ENCODE peak calls at places on chromosome 5, in five cellular contexts. O, S, Y, V and N are unnamed samples.

GRCh38 chr5:141969783-141970741 is 1.2 kb downstream of the RNF14 start:
- DNase-seq in O (no peak), S (no peak), Y (no peak), V (no peak), N (peak; percentile 40)

GRCh38 chr5:151812757-151813309 is 41.1 kb downstream of the G3BP1 start:
- DNase-seq in O (no peak), S (peak; percentile 37), Y (peak; percentile 59), V (no peak), N (no peak)

GRCh38 chr5:97229196-97229595 is 46.1 kb upstream of the RIOK2 start:
- DNase-seq in O (peak; percentile 6), S (peak; percentile 0), Y (no peak), V (no peak), N (no peak)

GRCh38 chr5:36915653-36916052 is 39.1 kb downstream of the NIPBL start:
- DNase-seq in O (no peak), S (peak; percentile 20), Y (peak; percentile 30), V (no peak), N (no peak)

GRCh38 chr5:142110046-142110531 is 1.5 kb downstream of the NDFIP1 start:
- DNase-seq in O (no peak), S (peak; percentile 40), Y (peak; percentile 22), V (peak; percentile 57), N (no peak)

GRCh38 chr5:60779431-60779830 is 64.6 kb downstream of the ELOVL7 start:
- DNase-seq in O (no peak), S (no peak), Y (no peak), V (no peak), N (no peak)

GRCh38 chr5:143304836-143305475 is 98.5 kb downstream of the NR3C1 start:
- DNase-seq in O (no peak), S (no peak), Y (peak; percentile 79), V (no peak), N (no peak)

GRCh38 chr5:144487207-144487606 is 316.5 kb downstream of the KCTD16 start:
- DNase-seq in O (no peak), S (no peak), Y (no peak), V (no peak), N (no peak)

GRCh38 chr5:37391591-37391990 is 12.5 kb downstream of the WDR70 start:
- DNase-seq in O (no peak), S (no peak), Y (no peak), V (no peak), N (no peak)

GRCh38 chr5:129771058-129771838 is 23.4 kb downstream of the MINAR2 start:
- DNase-seq in O (peak; percentile 46), S (peak; percentile 69), Y (peak; percentile 30), V (peak; percentile 28), N (peak; percentile 23)

GRCh38 chr5:36079200-36079761 is 12.6 kb upstream of the UGT3A2 start:
- DNase-seq in O (no peak), S (peak; percentile 67), Y (peak; percentile 23), V (no peak), N (peak; percentile 50)

GRCh38 chr5:36741138-36741537 is 134.7 kb downstream of the SLC1A3 start:
- DNase-seq in O (peak; percentile 17), S (peak; percentile 84), Y (no peak), V (no peak), N (peak; percentile 68)

GRCh38 chr5:177307544-177308363 is 3.9 kb downstream of the MXD3 start:
- DNase-seq in O (no peak), S (no peak), Y (no peak), V (peak; percentile 26), N (no peak)

GRCh38 chr5:98767563-98767962 is 5.9 kb upstream of the RGMB start:
- DNase-seq in O (no peak), S (no peak), Y (no peak), V (no peak), N (no peak)
- H3K4me3 ChIP-seq in O (no peak overlapping the region), S (no peak overlapping the region), Y (no peak overlapping the region), V (no peak overlapping the region), N (no peak overlapping the region)

GRCh38 chr5:40797273-40798011 is 732 bp downstream of the PRKAA1 start:
- DNase-seq in O (peak; percentile 51), S (peak; percentile 86), Y (peak; percentile 57), V (peak; percentile 82), N (no peak)

GRCh38 chr5:40799248-40799647 is 1.1 kb upstream of the PRKAA1 start:
- DNase-seq in O (no peak), S (no peak), Y (no peak), V (no peak), N (no peak)

GRCh38 chr5:40798856-40799210 is 659 bp upstream of the PRKAA1 start:
- DNase-seq in O (no peak), S (no peak), Y (no peak), V (no peak), N (no peak)

GRCh38 chr5:40796487-40796889 is 1.7 kb downstream of the PRKAA1 start:
- DNase-seq in O (no peak), S (peak; percentile 87), Y (peak; percentile 30), V (no peak), N (peak; percentile 85)

GRCh38 chr5:40798012-40798855 is at the start of gene PRKAA1:
- DNase-seq in O (peak; percentile 87), S (peak; percentile 89), Y (peak; percentile 62), V (peak; percentile 93), N (no peak)
- TF ChIP-seq CTCF in O (peak; percentile 69), S (peak; percentile 26), Y (no peak), V (peak; percentile 57), N (peak; percentile 77)

DNA sequence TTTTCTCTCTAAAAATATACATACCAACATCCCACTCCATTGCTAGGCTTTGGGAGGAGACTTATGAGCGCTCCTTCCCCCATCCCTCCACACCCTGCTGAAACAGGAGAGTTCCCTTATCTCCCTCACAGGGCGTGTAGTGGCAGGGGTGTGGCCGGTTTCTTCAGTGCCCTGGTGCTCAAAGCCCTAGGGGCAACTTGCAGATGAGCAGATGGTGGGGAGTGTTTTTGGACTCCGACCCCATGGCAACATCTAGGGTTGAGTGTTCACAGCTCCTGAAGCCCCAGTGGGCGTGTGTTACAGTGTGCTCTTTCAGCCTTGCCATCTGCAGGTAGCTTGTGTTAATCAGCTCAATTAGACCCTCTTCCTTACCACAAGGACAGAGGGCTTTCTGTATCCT is 409.5 kb downstream of the MAT2B start:
- DNase-seq in O (no peak), S (no peak), Y (no peak), V (no peak), N (no peak)
- H3K4me3 ChIP-seq in O (no peak overlapping the region), S (no peak overlapping the region), Y (no peak overlapping the region), V (no peak overlapping the region), N (no peak overlapping the region)

GRCh38 chr5:115842089-115842881 is 550 bp downstream of the AP3S1 start:
- DNase-seq in O (peak; percentile 24), S (peak; percentile 63), Y (peak; percentile 45), V (peak; percentile 82), N (peak; percentile 7)
- TF ChIP-seq CTCF in O (no peak), S (no peak), Y (no peak), V (no peak), N (peak; percentile 24)

GRCh38 chr5:1493413-1493812 is 30.3 kb downstream of the LPCAT1 start:
- DNase-seq in O (no peak), S (no peak), Y (no peak), V (no peak), N (no peak)
- H3K4me3 ChIP-seq in O (no peak overlapping the region), S (no peak overlapping the region), Y (no peak overlapping the region), V (no peak overlapping the region), N (no peak overlapping the region)

GRCh38 chr5:29001666-29002065 is 1963.3 kb upstream of the CDH9 start:
- DNase-seq in O (no peak), S (no peak), Y (no peak), V (no peak), N (no peak)

GRCh38 chr5:29002481-29002880 is 1964.1 kb upstream of the CDH9 start:
- DNase-seq in O (no peak), S (no peak), Y (no peak), V (no peak), N (no peak)

GRCh38 chr5:29005386-29005785 is 1967.0 kb upstream of the CDH9 start:
- DNase-seq in O (no peak), S (no peak), Y (no peak), V (no peak), N (no peak)
- TF ChIP-seq CTCF in O (no peak), S (no peak), Y (no peak), V (no peak), N (peak; percentile 45)